ENCODE peak calls at places on chromosome 3, in eight cellular contexts. E is cardiac muscle cell, O is GM20000, R is fibroblast of lung, V is uterus, M is nephron progenitor cell, S is AG04450, N is mucosa of descending colon. D is an unnamed sample.

GRCh38 chr3:40992023-40992422 is 207.3 kb upstream of the CTNNB1 start:
- DNase-seq in E (no peak), M (no peak), S (no peak), V (no peak), N (no peak), R (no peak), O (no peak), D (no peak)

GRCh38 chr3:45425237-45425933 is 37.0 kb downstream of the LARS2 start:
- DNase-seq in N (no peak), V (no peak), E (peak), R (no peak), M (no peak), S (no peak), O (no peak), D (no peak)

GRCh38 chr3:161284989-161285388 is 63.9 kb downstream of the NMD3 start:
- DNase-seq in O (no peak), R (peak), M (no peak), S (no peak), V (no peak), N (no peak), E (no peak), D (no peak)

GRCh38 chr3:135803291-135803690 is 162.2 kb upstream of the PPP2R3A start:
- DNase-seq in V (no peak), M (no peak), O (no peak), N (no peak), S (no peak), E (no peak), R (no peak), D (no peak)

GRCh38 chr3:192408007-192408655 is 319.2 kb downstream of the FGF12 start:
- DNase-seq in O (peak), R (peak), E (peak), M (peak), N (no peak), S (no peak), V (peak), D (no peak)

GRCh38 chr3:139140553-139140952 is 95.9 kb upstream of the PRR23C start:
- DNase-seq in S (no peak), E (no peak), O (no peak), V (no peak), M (no peak), R (no peak), N (no peak), D (no peak)

GRCh38 chr3:36846406-36846805 is 82.1 kb upstream of the DCLK3 start:
- DNase-seq in S (no peak), O (no peak), E (no peak), N (no peak), V (no peak), R (no peak), M (no peak), D (no peak)

GRCh38 chr3:37032961-37033360 is 39.6 kb downstream of the MLH1 start:
- DNase-seq in M (no peak), N (no peak), E (peak), R (peak), O (no peak), V (peak), S (no peak), D (no peak)

GRCh38 chr3:13219902-13220296 is 146.7 kb upstream of the IQSEC1 start:
- DNase-seq in V (no peak), O (no peak), N (no peak), E (no peak), S (no peak), M (no peak), R (no peak), D (no peak)

GRCh38 chr3:124413989-124414598 is 316.2 kb upstream of the UMPS start:
- DNase-seq in S (no peak), R (no peak), E (no peak), N (no peak), O (no peak), M (no peak), V (no peak), D (no peak)

GRCh38 chr3:189683576-189684255 is 52.5 kb downstream of the TP63 start:
- DNase-seq in N (no peak), O (no peak), M (no peak), R (no peak), E (no peak), S (no peak), V (no peak), D (no peak)

GRCh38 chr3:187870360-187871203 is 125.3 kb upstream of the BCL6 start:
- DNase-seq in V (no peak), O (no peak), E (no peak), M (no peak), R (no peak), N (no peak), S (no peak), D (no peak)

GRCh38 chr3:32603064-32603463 is 32.4 kb upstream of the DYNC1LI1 start:
- DNase-seq in O (no peak), N (no peak), R (no peak), V (no peak), S (no peak), M (no peak), E (no peak), D (no peak)

GRCh38 chr3:195150194-195151118 is 120.5 kb downstream of the XXYLT1 start:
- DNase-seq in N (peak), O (no peak), V (peak), E (peak), R (peak), S (no peak), M (no peak), D (peak)

GRCh38 chr3:186239321-186239720 is 122.7 kb downstream of the DGKG start:
- DNase-seq in S (no peak), O (no peak), V (no peak), E (no peak), R (peak), M (no peak), N (no peak), D (no peak)

GRCh38 chr3:175430975-175431374 is 571.8 kb downstream of the NAALADL2 start:
- DNase-seq in N (no peak), M (no peak), S (no peak), E (no peak), O (no peak), V (no peak), R (no peak), D (no peak)

GRCh38 chr3:30680789-30681188 is 74.4 kb downstream of the TGFBR2 start:
- DNase-seq in E (peak), V (no peak), S (no peak), O (no peak), R (peak), N (no peak), M (no peak), D (no peak)

GRCh38 chr3:70821602-70822001 is 509.2 kb upstream of the MDFIC2 start:
- DNase-seq in V (no peak), E (no peak), R (no peak), O (no peak), M (no peak), S (no peak), N (no peak), D (no peak)

GRCh38 chr3:130748981-130749380 is 2.4 kb upstream of the PIK3R4 start:
- DNase-seq in M (no peak), O (no peak), R (no peak), E (peak), V (no peak), N (no peak), S (no peak), D (no peak)

GRCh38 chr3:155885299-155885698 is 14.8 kb downstream of the GMPS start:
- DNase-seq in V (no peak), N (no peak), R (peak), S (no peak), O (no peak), M (no peak), E (no peak), D (no peak)

GRCh38 chr3:198027045-198027798 is 67.2 kb downstream of the LMLN start:
- DNase-seq in N (no peak), E (no peak), O (no peak), M (no peak), R (no peak), S (no peak), V (no peak), D (no peak)

GRCh38 chr3:41578798-41579197 is 379.5 kb downstream of the CTNNB1 start:
- DNase-seq in S (no peak), O (no peak), E (no peak), V (no peak), N (no peak), M (no peak), R (no peak), D (no peak)

GRCh38 chr3:172808969-172809546 is 58.5 kb downstream of the ECT2 start:
- DNase-seq in S (peak), V (no peak), R (peak), O (no peak), E (peak), M (no peak), N (no peak), D (no peak)

GRCh38 chr3:67460841-67461240 is 193.6 kb downstream of the SUCLG2 start:
- DNase-seq in N (no peak), E (peak), R (no peak), V (no peak), O (no peak), M (no peak), S (no peak), D (no peak)

GRCh38 chr3:181712505-181713299 is 977 bp downstream of the SOX2 start:
- DNase-seq in M (peak), V (no peak), R (no peak), E (no peak), S (no peak), O (no peak), N (no peak), D (no peak)

GRCh38 chr3:133371181-133371580 is 28.7 kb upstream of the BFSP2 start:
- DNase-seq in N (no peak), M (no peak), V (no peak), E (no peak), R (no peak), S (no peak), O (no peak), D (no peak)

GRCh38 chr3:168024537-168024941 is 71.2 kb downstream of the GOLIM4 start:
- DNase-seq in S (peak), R (peak), V (no peak), M (no peak), N (no peak), E (peak), O (no peak), D (no peak)

GRCh38 chr3:68072062-68072461 is 417.6 kb upstream of the SUCLG2 start:
- DNase-seq in V (no peak), R (no peak), M (no peak), N (no peak), S (no peak), O (no peak), E (no peak), D (no peak)

GRCh38 chr3:15097889-15098288 is 1.1 kb downstream of the RBSN start:
- DNase-seq in O (no peak), N (no peak), R (no peak), S (no peak), V (no peak), M (no peak), E (no peak), D (no peak)

DNA sequence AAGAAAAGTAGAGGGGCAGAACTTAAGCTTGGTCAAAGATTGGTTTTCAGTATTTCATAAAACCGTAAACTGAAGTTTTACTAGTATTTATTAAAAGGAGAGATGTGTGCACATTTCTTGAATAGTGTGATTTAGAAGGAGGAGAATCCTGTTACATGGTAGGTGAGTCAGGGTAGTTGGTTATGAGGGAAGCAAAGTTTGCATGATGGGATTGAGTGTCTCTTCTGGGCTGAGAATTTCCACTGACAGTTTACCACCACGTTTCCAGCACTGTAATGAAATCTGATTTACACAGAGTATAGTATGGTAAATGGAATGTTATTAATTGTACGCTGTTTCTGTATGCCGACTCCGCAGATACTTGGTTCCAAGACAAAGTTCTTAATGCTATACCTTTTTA is 1.6 kb downstream of the NECTIN3 start:
- DNase-seq in N (no peak), V (no peak), E (peak), M (no peak), O (no peak), R (peak), S (no peak), D (no peak)
- TF ChIP-seq CTCF in N (no peak), V (no peak), E (no peak), M (no peak), O (no peak), R (no peak), S (no peak), D (no peak)

GRCh38 chr3:171775943-171776342 is 34.3 kb downstream of the PLD1 start:
- DNase-seq in O (no peak), M (no peak), E (no peak), N (no peak), R (no peak), V (no peak), S (no peak), D (no peak)

GRCh38 chr3:171772427-171773056 is 37.7 kb downstream of the PLD1 start:
- DNase-seq in O (peak), N (no peak), R (peak), V (peak), S (no peak), M (peak), E (peak), D (no peak)

GRCh38 chr3:171774516-171774915 is 35.8 kb downstream of the PLD1 start:
- DNase-seq in M (no peak), V (no peak), N (no peak), O (no peak), R (no peak), S (no peak), E (no peak), D (no peak)

GRCh38 chr3:171768281-171768925 is 41.9 kb downstream of the PLD1 start:
- DNase-seq in S (no peak), N (no peak), O (no peak), M (no peak), V (no peak), R (no peak), E (no peak), D (no peak)

GRCh38 chr3:171770689-171771620 is 39.3 kb downstream of the PLD1 start:
- DNase-seq in N (no peak), M (peak), E (peak), V (no peak), O (peak), R (peak), S (peak), D (no peak)
- TF ChIP-seq CTCF in N (no peak), M (no peak), E (no peak), V (no peak), O (no peak), R (no peak), S (no peak), D (no peak)

DNA sequence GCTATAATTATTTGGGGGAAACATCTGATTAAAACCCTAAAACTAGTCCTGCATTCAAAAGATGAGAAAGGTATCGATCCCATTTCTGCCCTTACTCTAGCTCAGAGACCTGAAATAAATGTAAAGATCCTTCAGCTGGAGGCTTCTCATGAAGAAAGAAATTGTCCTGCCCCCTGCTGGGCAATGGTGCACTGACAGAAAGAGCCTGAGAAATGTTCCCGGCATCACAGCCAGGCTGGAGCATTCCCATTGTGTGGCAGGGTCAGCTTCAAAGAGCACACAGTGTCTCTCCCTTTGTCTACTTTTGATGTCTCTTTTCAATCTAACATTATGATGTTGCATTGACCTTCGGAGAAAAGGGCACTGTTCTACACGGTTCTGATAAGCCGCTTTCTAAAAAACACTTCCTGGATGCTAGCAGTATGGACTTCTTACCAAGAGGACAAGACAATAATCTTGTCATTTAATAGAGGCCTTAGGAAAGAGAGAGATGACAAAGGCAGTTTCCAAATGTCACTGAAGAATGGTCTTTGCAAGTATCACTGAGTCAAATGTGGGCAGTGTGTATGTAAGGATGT is 287.5 kb downstream of the MAGI1 start:
- DNase-seq in V (no peak), O (peak), S (no peak), M (peak), R (peak), E (peak), N (peak), D (no peak)
- TF ChIP-seq CTCF in V (peak), O (peak), S (peak), M (peak), R (peak), E (peak), N (peak), D (peak)

GRCh38 chr3:143972495-143973351 is 1.1 kb downstream of the DIPK2A start:
- DNase-seq in V (peak), N (peak), R (peak), S (peak), E (peak), O (peak), M (peak), D (peak)

GRCh38 chr3:143973352-143974021 is 1.9 kb downstream of the DIPK2A start:
- DNase-seq in S (no peak), O (peak), E (peak), R (peak), N (no peak), V (no peak), M (no peak), D (no peak)

GRCh38 chr3:143971367-143972154 is at the start of gene DIPK2A:
- DNase-seq in M (peak), O (peak), V (peak), S (peak), N (peak), R (peak), E (peak), D (peak)

GRCh38 chr3:143972155-143972494 is 502 bp downstream of the DIPK2A start:
- DNase-seq in R (no peak), M (no peak), V (no peak), O (no peak), N (no peak), E (no peak), S (no peak), D (no peak)

GRCh38 chr3:143970773-143971366 is 753 bp upstream of the DIPK2A start:
- DNase-seq in S (no peak), V (peak), M (peak), R (peak), O (peak), E (no peak), N (peak), D (peak)
- TF ChIP-seq CTCF in S (no peak), V (no peak), M (no peak), R (no peak), O (no peak), E (no peak), N (no peak), D (peak)

GRCh38 chr3:55571913-55572312 is 84.8 kb upstream of the WNT5A start:
- DNase-seq in E (peak), O (no peak), M (peak), V (no peak), R (no peak), S (no peak), N (peak), D (no peak)
- TF ChIP-seq CTCF in E (no peak), O (no peak), M (peak), V (no peak), R (no peak), S (peak), N (no peak), D (no peak)

GRCh38 chr3:170734043-170734736 is 135.8 kb downstream of the RPL22L1 start:
- DNase-seq in N (no peak), V (no peak), M (no peak), R (no peak), S (no peak), E (no peak), O (no peak), D (no peak)
- TF ChIP-seq CTCF in N (no peak), V (no peak), M (no peak), R (peak), S (no peak), E (no peak), O (no peak), D (no peak)

GRCh38 chr3:100709840-100710235 is 544 bp downstream of the TFG start:
- DNase-seq in O (peak), M (peak), E (peak), S (no peak), V (peak), R (peak), N (peak), D (peak)

GRCh38 chr3:100708644-100708988 is 678 bp upstream of the TFG start:
- DNase-seq in N (no peak), O (no peak), R (no peak), M (no peak), V (no peak), E (no peak), S (no peak), D (no peak)

GRCh38 chr3:100708989-100709839 is at the start of gene TFG:
- DNase-seq in V (peak), E (peak), R (peak), M (peak), O (peak), S (peak), N (peak), D (peak)

GRCh38 chr3:100706365-100706764 is 2.9 kb upstream of the TFG start:
- DNase-seq in M (no peak), O (no peak), V (no peak), E (peak), R (no peak), N (no peak), S (no peak), D (no peak)

GRCh38 chr3:100710355-100711198 is 1.3 kb downstream of the TFG start:
- DNase-seq in V (no peak), N (peak), S (no peak), E (peak), O (peak), M (peak), R (peak), D (peak)
- TF ChIP-seq CTCF in V (no peak), N (no peak), S (peak), E (peak), O (no peak), M (peak), R (peak), D (peak)